ENCODE peak calls at places on chromosomes 12 and 14, in five cellular contexts. V is type B pancreatic cell; I is AG09319; R is mesothelial cell of epicardium; W is CD8-positive, alpha-beta T cell. M is an unnamed sample.
A peak's percentile ranks its signal among the peaks of the same experiment; 100 is the strongest.

GRCh38 chr14:32491413-32492016 is 162.4 kb downstream of the AKAP6 start:
- DNase-seq in V (no peak), I (no peak), R (no peak), W (no peak), M (no peak)

GRCh38 chr12:50986961-50987737 is 34.8 kb downstream of the HIGD1C start:
- DNase-seq in V (no peak), I (peak; percentile 32), R (no peak), W (peak; percentile 53), M (peak; percentile 12)

GRCh38 chr14:58944226-58944769 is 244.2 kb upstream of the DAAM1 start:
- DNase-seq in V (no peak), I (no peak), R (no peak), W (no peak), M (no peak)

GRCh38 chr12:9798008-9798619 is 29.2 kb upstream of the KLRF1 start:
- DNase-seq in V (no peak), I (no peak), R (no peak), W (peak; percentile 75), M (peak; percentile 25)

GRCh38 chr14:78157855-78158436 is 12.2 kb upstream of the NRXN3 start:
- DNase-seq in V (no peak), I (no peak), R (peak; percentile 81), W (no peak), M (no peak)

GRCh38 chr14:104353921-104354701 is 215.7 kb downstream of the KIF26A start:
- DNase-seq in V (peak; percentile 67), I (no peak), R (no peak), W (no peak), M (no peak)

GRCh38 chr12:15193927-15194326 is 27.3 kb downstream of the RERG start:
- DNase-seq in V (no peak), I (no peak), R (no peak), W (no peak), M (no peak)

GRCh38 chr14:74596747-74597456 is 15.1 kb downstream of the LTBP2 start:
- DNase-seq in V (no peak), I (no peak), R (no peak), W (no peak), M (no peak)

GRCh38 chr14:96095581-96096476 is 56.7 kb downstream of the C14orf132 start:
- DNase-seq in V (no peak), I (peak; percentile 69), R (no peak), W (no peak), M (no peak)

GRCh38 chr12:57091633-57092528 is 3.0 kb downstream of the NAB2 start:
- DNase-seq in V (no peak), I (no peak), R (no peak), W (no peak), M (no peak)

GRCh38 chr14:36672095-36672494 is 10.4 kb downstream of the PAX9 start:
- DNase-seq in V (no peak), I (no peak), R (no peak), W (no peak), M (no peak)

GRCh38 chr14:101288436-101289229 is 272.7 kb upstream of the DIO3 start:
- DNase-seq in V (no peak), I (no peak), R (no peak), W (no peak), M (no peak)

GRCh38 chr12:2242206-2242605 is 189.4 kb downstream of the CACNA1C start:
- DNase-seq in V (no peak), I (no peak), R (no peak), W (no peak), M (no peak)

GRCh38 chr14:35252485-35252884 is 39.7 kb upstream of the PSMA6 start:
- DNase-seq in V (no peak), I (no peak), R (no peak), W (no peak), M (no peak)

GRCh38 chr12:58818546-58818945 is 101.8 kb downstream of the LRIG3 start:
- DNase-seq in V (no peak), I (no peak), R (no peak), W (no peak), M (no peak)

GRCh38 chr12:58812229-58812628 is 108.1 kb downstream of the LRIG3 start:
- DNase-seq in V (no peak), I (no peak), R (no peak), W (no peak), M (no peak)

GRCh38 chr12:58811346-58811745 is 109.0 kb downstream of the LRIG3 start:
- DNase-seq in V (no peak), I (no peak), R (no peak), W (no peak), M (no peak)

GRCh38 chr12:58815235-58815634 is 105.1 kb downstream of the LRIG3 start:
- DNase-seq in V (no peak), I (no peak), R (no peak), W (no peak), M (no peak)

DNA sequence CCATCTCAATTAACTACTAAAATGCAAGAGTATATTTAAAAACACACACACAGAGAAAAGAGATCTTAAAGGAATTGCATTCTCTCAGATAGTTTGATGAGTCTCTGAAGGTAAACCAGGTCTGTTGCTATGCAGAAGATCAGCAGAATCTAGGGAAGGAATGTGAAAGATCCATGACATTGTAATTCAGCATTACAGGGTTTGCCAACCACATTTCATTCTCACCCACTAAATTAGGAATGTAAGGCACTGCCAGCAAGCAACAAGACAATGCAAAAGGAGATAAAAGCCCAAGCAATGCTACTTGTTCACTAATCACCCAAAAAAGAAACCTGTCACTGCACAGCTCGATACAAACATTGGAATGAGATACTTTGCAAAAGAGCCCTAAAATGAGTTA is 106.3 kb downstream of the LRIG3 start:
- DNase-seq in V (no peak), I (no peak), R (no peak), W (no peak), M (no peak)
- TF ChIP-seq CTCF in V (no peak), I (no peak), R (no peak), W (no peak), M (no peak)

GRCh38 chr12:127526925-127527324 is 740.0 kb upstream of the TMEM132C start:
- DNase-seq in V (no peak), I (no peak), R (no peak), W (no peak), M (no peak)
- TF ChIP-seq CTCF in V (peak; percentile 63), I (no peak), R (peak; percentile 51), W (no peak), M (no peak)

GRCh38 chr12:79373896-79374499 is 316.8 kb downstream of the PAWR start:
- DNase-seq in V (no peak), I (no peak), R (peak; percentile 55), W (no peak), M (peak; percentile 2)
- TF ChIP-seq CTCF in V (peak; percentile 86), I (peak; percentile 77), R (peak; percentile 60), W (no peak), M (peak; percentile 62)

GRCh38 chr12:79121486-79121885 is 256.9 kb downstream of the SYT1 start:
- DNase-seq in V (no peak), I (no peak), R (no peak), W (no peak), M (no peak)
- TF ChIP-seq CTCF in V (peak; percentile 66), I (no peak), R (no peak), W (no peak), M (peak; percentile 39)

DNA sequence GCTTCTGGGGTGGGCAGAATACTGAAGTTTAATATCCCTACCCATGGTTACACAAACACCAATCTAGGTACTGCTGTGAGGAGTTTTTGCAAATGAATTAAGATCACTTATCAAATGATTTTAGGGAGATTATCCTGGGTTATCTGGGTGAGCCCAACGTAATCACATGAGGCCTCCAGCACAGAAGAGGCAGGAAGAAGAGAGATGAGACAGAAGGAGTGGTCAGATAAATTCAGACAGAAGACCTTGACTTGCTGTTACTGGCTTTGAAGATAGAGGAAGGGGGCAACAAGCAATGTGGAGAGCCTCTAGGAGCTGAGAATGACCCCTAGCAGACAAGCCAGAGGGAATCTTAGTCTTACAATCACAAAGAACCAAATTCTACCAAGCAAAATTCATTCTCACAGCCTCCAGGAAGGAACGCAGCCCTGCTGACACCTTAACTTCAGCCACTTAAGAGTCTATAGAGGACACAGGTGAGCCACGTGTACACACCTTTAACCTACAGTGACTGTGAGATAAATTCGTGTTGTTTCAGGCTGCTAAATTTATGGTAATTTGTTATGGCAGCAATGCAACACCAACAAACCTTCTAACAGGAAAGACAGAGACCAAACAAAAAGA is 49.4 kb downstream of the FERMT2 start:
- DNase-seq in V (no peak), I (no peak), R (no peak), W (no peak), M (no peak)
- TF ChIP-seq CTCF in V (no peak), I (no peak), R (no peak), W (no peak), M (no peak)

GRCh38 chr14:89146291-89146690 is 270.7 kb downstream of the FOXN3 start:
- DNase-seq in V (no peak), I (no peak), R (no peak), W (no peak), M (no peak)
- TF ChIP-seq CTCF in V (no peak), I (no peak), R (no peak), W (no peak), M (no peak)

GRCh38 chr12:43551971-43552559 is at the start of gene ADAMTS20:
- DNase-seq in V (peak; percentile 81), I (no peak), R (peak; percentile 74), W (no peak), M (no peak)
- TF ChIP-seq CTCF in V (peak; percentile 75), I (no peak), R (peak; percentile 13), W (no peak), M (no peak)

M was measured in GM06990.